ENCODE peak calls at places on chromosomes 7 and 10, in six cellular contexts. F is A549, N is AG04450, Z is brain microvascular endothelial cell, X is left ventricle myocardium inferior, P is body of pancreas. J is an unnamed sample.

GRCh38 chr10:30231071-30231652 is 117.9 kb downstream of the MTPAP start:
- DNase-seq in N (no peak), F (no peak), P (no peak), X (no peak), Z (no peak), J (no peak)

GRCh38 chr7:47474937-47475879 is 106.7 kb downstream of the TNS3 start:
- DNase-seq in F (peak; percentile 95), X (peak; percentile 84), N (peak; percentile 81), P (peak; percentile 99), Z (peak; percentile 94), J (peak; percentile 98)

GRCh38 chr7:2084331-2084730 is 148.4 kb downstream of the MAD1L1 start:
- DNase-seq in X (no peak), N (no peak), F (no peak), Z (no peak), P (no peak), J (no peak)

GRCh38 chr7:50310361-50310760 is 5.8 kb downstream of the IKZF1 start:
- DNase-seq in Z (no peak), P (no peak), X (no peak), F (no peak), N (no peak), J (no peak)

GRCh38 chr10:124032982-124033886 is 60.2 kb downstream of the CHST15 start:
- DNase-seq in F (no peak), N (peak; percentile 13), P (peak; percentile 27), X (no peak), Z (peak; percentile 87), J (peak; percentile 39)

GRCh38 chr7:25944777-25945176 is 207.2 kb upstream of the NFE2L3 start:
- DNase-seq in Z (no peak), P (peak; percentile 55), X (no peak), N (no peak), F (no peak), J (no peak)

GRCh38 chr10:3077940-3078630 is 10.7 kb downstream of the PFKP start:
- DNase-seq in Z (no peak), N (no peak), X (no peak), P (no peak), F (no peak), J (no peak)

GRCh38 chr10:61662794-61663259 is at the start of gene CABCOCO1:
- DNase-seq in N (no peak), F (peak; percentile 72), Z (peak; percentile 33), P (peak; percentile 47), X (peak; percentile 63), J (peak; percentile 63)

GRCh38 chr10:125538947-125539649 is 143.9 kb downstream of the TEX36 start:
- DNase-seq in X (peak; percentile 25), F (no peak), Z (no peak), P (peak; percentile 79), N (no peak), J (peak; percentile 40)

GRCh38 chr10:119207713-119208552 is 562 bp downstream of the GRK5 start:
- DNase-seq in F (peak; percentile 29), N (no peak), X (peak; percentile 47), P (peak; percentile 24), Z (peak; percentile 56), J (peak; percentile 57)

GRCh38 chr10:91420868-91421267 is 10.7 kb downstream of the HECTD2 start:
- DNase-seq in F (no peak), N (no peak), Z (peak; percentile 51), X (no peak), P (no peak), J (no peak)

GRCh38 chr10:11682896-11683295 is 59.3 kb upstream of the ECHDC3 start:
- DNase-seq in Z (no peak), X (no peak), F (no peak), P (no peak), N (no peak), J (no peak)
- H3K4me3 ChIP-seq in Z (no peak overlapping the region), X (no peak overlapping the region), F (no peak overlapping the region), P (no peak overlapping the region), N (no peak overlapping the region), J (no peak overlapping the region)

DNA sequence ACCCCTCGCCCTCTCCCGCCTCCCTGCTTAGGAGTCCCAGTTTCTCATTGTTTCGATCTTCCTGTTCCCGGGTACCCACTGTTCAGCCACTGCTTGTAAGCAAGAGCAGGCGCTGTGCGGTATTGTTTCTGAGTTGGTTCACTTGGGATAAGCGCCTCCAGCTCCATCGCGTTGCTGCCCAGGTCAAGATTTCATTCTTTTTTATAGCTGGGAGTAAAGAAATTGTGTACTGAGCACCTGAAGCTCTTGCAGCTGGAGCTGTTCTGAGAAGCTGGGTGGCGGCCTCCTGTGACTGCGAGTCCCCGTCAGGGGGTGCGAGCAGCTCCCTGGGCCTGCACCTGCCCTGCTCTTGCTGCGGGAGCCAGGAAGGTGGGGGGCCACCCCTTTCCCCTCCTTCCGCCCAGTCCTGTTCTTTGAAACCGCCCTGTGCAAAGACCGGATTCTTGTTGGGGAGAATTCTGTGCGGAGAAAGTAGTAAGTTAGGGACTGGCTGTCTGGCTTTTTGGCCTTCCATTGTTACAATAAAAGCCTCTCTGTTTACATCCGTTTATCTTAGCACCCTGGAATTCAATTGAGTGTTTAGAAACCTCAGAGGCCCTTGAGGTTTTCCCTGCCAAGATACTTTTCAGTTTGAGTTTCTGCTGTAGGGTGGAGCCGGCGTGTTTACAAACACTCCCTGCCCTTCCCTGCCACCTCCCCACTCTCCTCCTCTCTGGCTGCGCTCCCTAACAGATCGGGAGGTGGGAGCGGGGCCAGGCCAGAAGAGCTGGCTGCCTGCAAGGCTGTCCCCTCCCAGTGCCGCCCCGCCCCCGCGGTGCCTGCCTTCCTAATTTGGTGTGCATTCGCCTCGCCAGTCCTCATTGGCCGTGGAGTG is 30.8 kb upstream of the AP5Z1 start:
- DNase-seq in N (peak; percentile 99), P (peak; percentile 97), F (peak; percentile 96), Z (peak; percentile 99), X (peak; percentile 100), J (peak; percentile 99)
- H3K27ac ChIP-seq in N (peak overlapping the region; percentile 99), P (peak overlapping the region; percentile 88), F (peak overlapping the region; percentile 99), Z (peak overlapping the region; percentile 99), X (peak overlapping the region; percentile 94), J (peak overlapping the region; percentile 88)

GRCh38 chr7:150874401-150875198 is 22.3 kb downstream of the AOC1 start:
- DNase-seq in Z (no peak), N (no peak), X (no peak), P (no peak), F (no peak), J (no peak)

GRCh38 chr7:150877545-150877944 is 25.2 kb downstream of the AOC1 start:
- DNase-seq in Z (no peak), X (no peak), F (no peak), N (no peak), P (no peak), J (no peak)

GRCh38 chr7:150879345-150879744 is 27.0 kb downstream of the AOC1 start:
- DNase-seq in Z (peak; percentile 15), X (no peak), N (no peak), F (no peak), P (no peak), J (no peak)

GRCh38 chr7:150875791-150876190 is 23.5 kb downstream of the AOC1 start:
- DNase-seq in P (no peak), X (no peak), F (peak; percentile 35), N (no peak), Z (no peak), J (no peak)

DNA sequence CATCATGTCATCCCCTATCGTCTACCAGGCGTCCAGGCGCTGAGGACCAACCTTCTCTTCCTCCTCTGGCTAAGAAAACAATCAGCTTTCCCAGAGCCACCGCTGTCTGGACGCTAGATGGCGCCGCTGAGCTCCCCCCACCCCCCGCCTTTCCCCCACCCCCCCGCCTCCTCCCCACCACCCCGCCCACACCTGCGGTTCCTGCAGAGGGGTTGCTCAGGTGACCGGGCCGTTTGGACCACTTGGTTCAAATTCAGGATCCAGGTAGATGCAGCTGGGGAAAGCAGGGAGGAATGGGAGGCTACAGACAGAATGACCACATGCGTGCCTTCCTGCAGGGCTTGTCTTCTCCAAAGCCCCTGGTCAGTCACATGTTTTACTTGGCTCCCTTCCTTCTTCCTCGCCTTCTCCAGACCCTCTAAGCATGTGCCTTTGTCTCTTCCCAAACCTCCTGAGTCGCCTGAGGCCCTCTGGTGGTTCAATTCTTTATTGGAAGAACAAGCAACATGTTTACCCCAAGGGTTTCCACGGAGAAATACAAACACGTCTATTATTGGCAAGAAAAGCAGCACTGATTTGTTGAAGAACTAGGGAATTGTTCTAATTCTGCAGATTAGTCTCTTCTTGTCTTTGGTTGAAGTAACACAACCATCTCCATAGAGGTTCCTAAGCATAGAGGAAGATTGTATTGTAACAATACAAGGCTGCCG is 24.7 kb downstream of the AOC1 start:
- DNase-seq in X (peak; percentile 36), P (peak; percentile 73), Z (peak; percentile 64), N (peak; percentile 32), F (peak; percentile 85), J (peak; percentile 60)
- TF ChIP-seq CTCF in X (peak; percentile 69), P (peak; percentile 55), Z (peak; percentile 71), N (peak; percentile 48), F (peak; percentile 41), J (peak; percentile 64)

GRCh38 chr7:79282051-79282694 is 171.3 kb downstream of the MAGI2 start:
- DNase-seq in N (peak; percentile 39), Z (peak; percentile 71), X (no peak), P (no peak), F (peak; percentile 45), J (peak; percentile 54)
- H3K4me3 ChIP-seq in N (peak overlapping the region; percentile 8), Z (no peak overlapping the region), X (peak overlapping the region; percentile 2), P (no peak overlapping the region), F (no peak overlapping the region), J (no peak overlapping the region)

GRCh38 chr7:74272305-74273038 is 16.7 kb upstream of the CLIP2 start:
- DNase-seq in Z (peak; percentile 95), X (peak; percentile 75), F (no peak), P (peak; percentile 79), N (peak; percentile 91), J (peak; percentile 88)
- H3K27ac ChIP-seq in Z (peak overlapping the region; percentile 85), X (peak overlapping the region; percentile 83), F (peak overlapping the region; percentile 79), P (peak overlapping the region; percentile 61), N (peak overlapping the region; percentile 99), J (peak overlapping the region; percentile 88)

GRCh38 chr7:153190452-153190851 is 430.9 kb downstream of the ACTR3B start:
- DNase-seq in Z (no peak), N (no peak), P (peak; percentile 8), F (peak; percentile 12), X (no peak), J (no peak)

GRCh38 chr7:153190986-153191385 is 431.4 kb downstream of the ACTR3B start:
- DNase-seq in N (no peak), X (no peak), F (no peak), P (no peak), Z (no peak), J (no peak)

GRCh38 chr7:153188630-153189029 is 429.1 kb downstream of the ACTR3B start:
- DNase-seq in X (no peak), N (no peak), F (no peak), Z (no peak), P (no peak), J (no peak)

GRCh38 chr7:153188161-153188560 is 428.6 kb downstream of the ACTR3B start:
- DNase-seq in F (no peak), P (no peak), Z (no peak), X (no peak), N (no peak), J (no peak)

DNA sequence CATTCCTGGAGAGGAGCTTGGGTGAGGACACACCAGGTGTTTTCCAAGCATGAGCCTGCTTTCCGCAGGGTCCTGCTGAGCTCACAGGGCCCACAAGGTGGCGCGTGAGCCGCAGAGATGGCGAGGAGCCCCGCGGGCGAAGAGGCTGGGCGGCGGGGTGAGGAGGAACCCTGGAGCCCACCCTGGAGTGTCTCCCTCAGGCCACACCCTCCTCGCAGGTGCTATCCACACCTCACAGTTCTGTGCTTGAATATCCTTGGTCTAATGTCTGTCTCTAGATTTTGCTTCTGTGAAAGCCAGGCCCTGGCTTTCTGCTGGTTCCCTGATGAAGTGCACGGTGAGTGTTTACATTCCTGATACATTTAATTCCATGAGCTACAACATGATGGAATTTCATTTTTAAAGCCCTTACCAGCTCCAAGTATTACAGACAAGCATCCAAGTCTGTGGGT is 433.6 kb downstream of the ACTR3B start:
- DNase-seq in P (peak; percentile 30), Z (no peak), F (peak; percentile 37), X (no peak), N (no peak), J (peak; percentile 13)
- TF ChIP-seq CTCF in P (peak; percentile 39), Z (peak; percentile 14), F (peak; percentile 30), X (peak; percentile 68), N (no peak), J (peak; percentile 36)

GRCh38 chr7:30914611-30915601 is 3.3 kb downstream of the AQP1 start:
- DNase-seq in F (peak; percentile 28), Z (peak; percentile 39), X (no peak), N (no peak), P (no peak), J (no peak)
- H3K4me3 ChIP-seq in F (no peak overlapping the region), Z (no peak overlapping the region), X (peak overlapping the region; percentile 70), N (no peak overlapping the region), P (no peak overlapping the region), J (no peak overlapping the region)